ENCODE peak calls at places on chromosome 15, in eight cellular contexts. N is endodermal cell; F is transverse colon; T is MM.1S; S is adrenal gland; Y is GM23248; R is CD8-positive, alpha-beta T cell; K is cardiac muscle cell. Z is an unnamed sample.

GRCh38 chr15:58497036-58497785 is 65.4 kb downstream of the LIPC start:
- DNase-seq in N (no peak), F (no peak), T (no peak), S (no peak), Y (no peak), R (no peak), K (no peak), Z (no peak)

GRCh38 chr15:90225047-90225446 is 8.7 kb downstream of the CIB1 start:
- DNase-seq in N (no peak), F (no peak), T (no peak), S (no peak), Y (no peak), R (no peak), K (no peak), Z (no peak)

GRCh38 chr15:76812381-76812780 is 92.8 kb downstream of the SCAPER start:
- DNase-seq in N (no peak), F (no peak), T (no peak), S (no peak), Y (no peak), R (no peak), K (no peak), Z (no peak)

GRCh38 chr15:58852347-58852746 is 81.1 kb downstream of the SLTM start:
- DNase-seq in N (no peak), F (no peak), T (no peak), S (no peak), Y (peak), R (no peak), K (peak), Z (no peak)

GRCh38 chr15:90184786-90185704 is 16.1 kb upstream of the SEMA4B start:
- DNase-seq in N (peak), F (peak), T (peak), S (peak), Y (peak), R (peak), K (peak), Z (peak)

GRCh38 chr15:92163641-92164040 is 230.0 kb upstream of the ST8SIA2 start:
- DNase-seq in N (peak), F (no peak), T (no peak), S (no peak), Y (peak), R (no peak), K (no peak), Z (no peak)

GRCh38 chr15:89917442-89918085 is 4.8 kb upstream of the ARPIN start:
- DNase-seq in N (no peak), F (no peak), T (no peak), S (no peak), Y (no peak), R (no peak), K (no peak), Z (no peak)

GRCh38 chr15:22980189-22981136 is at the start of gene CYFIP1:
- DNase-seq in N (peak), F (peak), T (peak), S (peak), Y (peak), R (no peak), K (peak), Z (peak)

GRCh38 chr15:91940466-91941381 is 87.2 kb downstream of the SLCO3A1 start:
- DNase-seq in N (peak), F (no peak), T (no peak), S (no peak), Y (no peak), R (no peak), K (no peak), Z (peak)

GRCh38 chr15:42063122-42063848 is 31.1 kb downstream of the PLA2G4D start:
- DNase-seq in N (no peak), F (no peak), T (no peak), S (no peak), Y (no peak), R (no peak), K (no peak), Z (no peak)

GRCh38 chr15:40054746-40055575 is 16.0 kb upstream of the SRP14 start:
- DNase-seq in N (peak), F (peak), T (peak), S (peak), Y (peak), R (no peak), K (no peak), Z (no peak)

GRCh38 chr15:86009727-86010126 is 69.9 kb upstream of the AGBL1 start:
- DNase-seq in N (no peak), F (no peak), T (no peak), S (no peak), Y (no peak), R (no peak), K (no peak), Z (no peak)

GRCh38 chr15:48712546-48712945 is 67.0 kb upstream of the FBN1 start:
- DNase-seq in N (no peak), F (no peak), T (no peak), S (no peak), Y (no peak), R (no peak), K (no peak), Z (no peak)

GRCh38 chr15:70098170-70098460 is 398 bp upstream of the TLE3 start:
- DNase-seq in N (no peak), F (peak), T (no peak), S (no peak), Y (no peak), R (no peak), K (no peak), Z (no peak)

GRCh38 chr15:54566654-54567053 is 588.4 kb downstream of the UNC13C start:
- DNase-seq in N (no peak), F (no peak), T (no peak), S (no peak), Y (no peak), R (no peak), K (no peak), Z (no peak)

GRCh38 chr15:40064231-40064894 is 25.4 kb upstream of the SRP14 start:
- DNase-seq in N (peak), F (no peak), T (peak), S (no peak), Y (peak), R (no peak), K (peak), Z (no peak)

GRCh38 chr15:80585544-80586018 is 109.5 kb upstream of the ABHD17C start:
- DNase-seq in N (peak), F (peak), T (no peak), S (no peak), Y (no peak), R (no peak), K (no peak), Z (no peak)

GRCh38 chr15:85582719-85583089 is 202.3 kb downstream of the AKAP13 start:
- DNase-seq in N (no peak), F (peak), T (no peak), S (peak), Y (peak), R (peak), K (peak), Z (no peak)

GRCh38 chr15:40115670-40116093 is 7.0 kb upstream of the BMF start:
- DNase-seq in N (peak), F (peak), T (peak), S (no peak), Y (no peak), R (no peak), K (peak), Z (peak)

GRCh38 chr15:78353093-78353492 is 12.9 kb downstream of the CRABP1 start:
- DNase-seq in N (no peak), F (no peak), T (peak), S (no peak), Y (peak), R (no peak), K (no peak), Z (no peak)

GRCh38 chr15:40069178-40070165 is 30.5 kb upstream of the SRP14 start:
- DNase-seq in N (peak), F (peak), T (no peak), S (peak), Y (peak), R (no peak), K (peak), Z (peak)

GRCh38 chr15:81330351-81331085 is 6.6 kb upstream of the STARD5 start:
- DNase-seq in N (no peak), F (no peak), T (no peak), S (no peak), Y (peak), R (no peak), K (peak), Z (no peak)

GRCh38 chr15:80605591-80606150 is 89.4 kb upstream of the ABHD17C start:
- DNase-seq in N (no peak), F (no peak), T (no peak), S (no peak), Y (no peak), R (no peak), K (no peak), Z (no peak)

GRCh38 chr15:22908830-22909229 is 70.4 kb downstream of the NIPA2 start:
- DNase-seq in N (no peak), F (peak), T (no peak), S (no peak), Y (no peak), R (no peak), K (no peak), Z (no peak)

GRCh38 chr15:31300981-31301686 is 25.5 kb upstream of the KLF13 start:
- DNase-seq in N (peak), F (no peak), T (no peak), S (no peak), Y (no peak), R (no peak), K (no peak), Z (no peak)

GRCh38 chr15:39270976-39271375 is 309.9 kb upstream of the THBS1 start:
- DNase-seq in N (no peak), F (no peak), T (no peak), S (no peak), Y (peak), R (no peak), K (peak), Z (no peak)

GRCh38 chr15:78671626-78672211 is 30.7 kb upstream of the CHRNB4 start:
- DNase-seq in N (peak), F (no peak), T (no peak), S (peak), Y (no peak), R (no peak), K (no peak), Z (no peak)

GRCh38 chr15:69893863-69894262 is 203.9 kb downstream of the TLE3 start:
- DNase-seq in N (peak), F (no peak), T (no peak), S (no peak), Y (peak), R (no peak), K (peak), Z (no peak)

GRCh38 chr15:26148461-26148860 is 285.3 kb upstream of the ATP10A start:
- DNase-seq in N (no peak), F (no peak), T (no peak), S (no peak), Y (no peak), R (no peak), K (no peak), Z (no peak)

GRCh38 chr15:26720546-26720945 is 52.3 kb downstream of the GABRB3 start:
- DNase-seq in N (peak), F (no peak), T (no peak), S (no peak), Y (no peak), R (no peak), K (no peak), Z (no peak)

GRCh38 chr15:44009056-44009455 is 182.3 kb downstream of the WDR76 start:
- DNase-seq in N (no peak), F (no peak), T (no peak), S (no peak), Y (peak), R (no peak), K (peak), Z (no peak)

GRCh38 chr15:53213336-53213735 is 423.2 kb upstream of the ONECUT1 start:
- DNase-seq in N (no peak), F (no peak), T (no peak), S (no peak), Y (no peak), R (no peak), K (no peak), Z (no peak)

GRCh38 chr15:65221708-65222107 is 10.4 kb upstream of the CILP start:
- DNase-seq in N (no peak), F (no peak), T (no peak), S (no peak), Y (no peak), R (no peak), K (no peak), Z (no peak)

GRCh38 chr15:65223996-65224395 is 12.7 kb upstream of the CILP start:
- DNase-seq in N (no peak), F (no peak), T (no peak), S (no peak), Y (no peak), R (no peak), K (no peak), Z (no peak)

GRCh38 chr15:65231306-65231705 is 20.0 kb upstream of the CILP start:
- DNase-seq in N (no peak), F (no peak), T (no peak), S (no peak), Y (no peak), R (no peak), K (no peak), Z (no peak)

DNA sequence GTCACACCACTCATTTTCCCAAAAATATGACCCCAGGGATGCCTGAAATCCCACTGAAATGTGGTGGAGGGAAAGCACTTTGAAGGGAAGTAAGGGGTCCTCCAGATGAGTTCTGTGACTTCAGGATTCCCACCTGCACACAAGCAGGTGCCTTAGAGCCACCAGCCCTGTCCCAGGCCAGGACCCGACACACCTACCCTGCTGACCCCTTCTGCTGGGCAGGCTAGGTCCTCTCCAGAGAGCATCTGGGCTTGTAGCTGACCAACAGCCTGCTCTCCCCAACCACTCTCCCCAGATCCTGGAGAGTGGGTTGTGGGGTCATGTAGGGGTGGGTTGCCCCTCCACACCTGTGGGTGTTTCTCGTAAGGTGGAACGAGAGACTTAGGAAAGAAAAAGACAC is 14.9 kb upstream of the CILP start:
- DNase-seq in N (no peak), F (no peak), T (no peak), S (no peak), Y (no peak), R (no peak), K (no peak), Z (no peak)
- H3K4me3 ChIP-seq in N (no peak), F (no peak), T (no peak), S (no peak), Y (no peak), R (no peak), K (no peak), Z (no peak)

GRCh38 chr15:95458736-95459135 is 871.8 kb upstream of the NR2F2 start:
- DNase-seq in N (no peak), F (no peak), T (no peak), S (no peak), Y (no peak), R (no peak), K (peak), Z (no peak)
- H3K27ac ChIP-seq in N (no peak), F (no peak), T (no peak), S (no peak), Y (no peak), R (no peak), K (no peak), Z (no peak)

GRCh38 chr15:63441266-63441665 is 59.6 kb upstream of the CA12 start:
- DNase-seq in N (no peak), F (no peak), T (no peak), S (no peak), Y (no peak), R (no peak), K (no peak), Z (no peak)

GRCh38 chr15:63440265-63440648 is 58.6 kb upstream of the CA12 start:
- DNase-seq in N (no peak), F (no peak), T (no peak), S (no peak), Y (no peak), R (no peak), K (no peak), Z (no peak)

GRCh38 chr15:63442080-63442479 is 60.4 kb upstream of the CA12 start:
- DNase-seq in N (no peak), F (no peak), T (no peak), S (no peak), Y (no peak), R (no peak), K (no peak), Z (no peak)

GRCh38 chr15:63440756-63441155 is 59.1 kb upstream of the CA12 start:
- DNase-seq in N (no peak), F (no peak), T (no peak), S (no peak), Y (no peak), R (no peak), K (no peak), Z (no peak)

GRCh38 chr15:63439536-63440264 is 58.1 kb upstream of the CA12 start:
- DNase-seq in N (no peak), F (no peak), T (no peak), S (no peak), Y (peak), R (no peak), K (no peak), Z (no peak)
- H3K4me3 ChIP-seq in N (no peak), F (no peak), T (no peak), S (no peak), Y (no peak), R (no peak), K (no peak), Z (no peak)

GRCh38 chr15:51493892-51494291 is 128.7 kb downstream of the DMXL2 start:
- DNase-seq in N (no peak), F (no peak), T (no peak), S (no peak), Y (peak), R (no peak), K (peak), Z (no peak)
- H3K27ac ChIP-seq in N (no peak), F (no peak), T (no peak), S (no peak), Y (no peak), R (no peak), K (no peak), Z (no peak)

GRCh38 chr15:29550834-29551465 is 271.3 kb downstream of the TJP1 start:
- DNase-seq in N (no peak), F (no peak), T (no peak), S (no peak), Y (no peak), R (no peak), K (no peak), Z (no peak)
- H3K4me3 ChIP-seq in N (no peak), F (no peak), T (no peak), S (no peak), Y (no peak), R (no peak), K (no peak), Z (no peak)

GRCh38 chr15:56805466-56806146 is 72.3 kb upstream of the ZNF280D start:
- DNase-seq in N (peak), F (no peak), T (no peak), S (peak), Y (peak), R (no peak), K (peak), Z (no peak)
- H3K27ac ChIP-seq in N (no peak), F (no peak), T (no peak), S (no peak), Y (peak), R (no peak), K (no peak), Z (no peak)

GRCh38 chr15:88465633-88466219 is 1.5 kb downstream of the MRPL46 start:
- DNase-seq in N (peak), F (no peak), T (no peak), S (peak), Y (peak), R (no peak), K (peak), Z (no peak)
- H3K4me3 ChIP-seq in N (peak), F (peak), T (peak), S (no peak), Y (peak), R (no peak), K (no peak), Z (peak)

DNA sequence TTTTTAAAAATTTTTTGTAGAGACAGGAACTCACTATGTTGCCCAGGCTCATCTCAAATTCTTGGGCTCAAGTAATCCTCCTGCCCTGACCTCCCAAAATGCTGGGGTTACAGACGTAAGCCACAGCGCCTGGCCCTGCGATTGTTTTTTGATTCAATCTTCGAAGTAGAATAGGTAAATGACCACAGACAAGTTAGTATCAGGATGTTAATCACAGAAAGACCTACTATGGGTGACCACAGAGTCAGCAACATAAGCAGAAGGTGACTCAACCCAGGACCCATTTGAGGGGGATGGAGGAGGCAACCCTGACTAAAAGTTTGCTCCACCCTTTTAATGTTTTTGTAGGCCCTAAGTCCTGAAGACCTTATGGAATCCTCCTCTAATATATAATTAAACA is 10.0 kb upstream of the USP3 start:
- DNase-seq in N (no peak), F (no peak), T (no peak), S (no peak), Y (no peak), R (no peak), K (no peak), Z (no peak)
- H3K27ac ChIP-seq in N (no peak), F (no peak), T (no peak), S (no peak), Y (no peak), R (no peak), K (no peak), Z (no peak)

Z was measured in lower lobe of right lung.